ENCODE peak calls at places on chromosomes 12 and 14, in four cellular contexts. Z, R, W and E are unnamed samples.

GRCh38 chr12:44960856-44961255 is 84.7 kb upstream of the NELL2 start:
- DNase-seq in Z (no peak), R (no peak), W (no peak), E (no peak)

GRCh38 chr14:21419528-21419927 is 35.7 kb upstream of the SUPT16H start:
- DNase-seq in Z (no peak), R (no peak), W (no peak), E (no peak)

GRCh38 chr12:92955997-92956663 is 27.0 kb upstream of the EEA1 start:
- DNase-seq in Z (peak), R (no peak), W (no peak), E (no peak)

GRCh38 chr12:121719926-121720414 is 7.4 kb downstream of the TMEM120B start:
- DNase-seq in Z (peak), R (no peak), W (no peak), E (no peak)

GRCh38 chr14:105859717-105860614 is 333.6 kb downstream of the TMEM121 start:
- DNase-seq in Z (no peak), R (peak), W (no peak), E (no peak)

GRCh38 chr14:23645812-23646647 is 9.9 kb downstream of the DHRS2 start:
- DNase-seq in Z (no peak), R (no peak), W (no peak), E (no peak)

GRCh38 chr14:99684356-99684952 is 356 bp downstream of the CYP46A1 start:
- DNase-seq in Z (no peak), R (no peak), W (no peak), E (peak)

GRCh38 chr12:124445826-124446225 is 121.6 kb downstream of the NCOR2 start:
- DNase-seq in Z (no peak), R (no peak), W (no peak), E (no peak)

GRCh38 chr14:52919971-52920370 is 30.9 kb downstream of the FERMT2 start:
- DNase-seq in Z (no peak), R (no peak), W (no peak), E (no peak)

GRCh38 chr12:11705010-11705409 is 55.5 kb downstream of the ETV6 start:
- DNase-seq in Z (peak), R (no peak), W (no peak), E (no peak)

GRCh38 chr12:70508178-70508577 is 129.1 kb downstream of the PTPRB start:
- DNase-seq in Z (no peak), R (no peak), W (no peak), E (no peak)

GRCh38 chr14:91177073-91177796 is 63.4 kb downstream of the DGLUCY start:
- DNase-seq in Z (peak), R (no peak), W (peak), E (peak)

GRCh38 chr12:57896437-57897201 is 44.7 kb upstream of the ATP23 start:
- DNase-seq in Z (peak), R (no peak), W (peak), E (peak)

GRCh38 chr14:56808314-56809201 is 1.7 kb downstream of the OTX2 start:
- DNase-seq in Z (no peak), R (no peak), W (no peak), E (no peak)